ENCODE peak calls at places on chromosomes 1 and 21, in six cellular contexts. I is endothelial cell; D is caudate nucleus; R is stimulated activated CD4-positive, alpha-beta T cell treated with anti-CD3 and anti-CD28 coated beads, Interleukin-1b, Interleukin-23, amount 100 ng/mL, for 4 hours; M is heart left ventricle; L is smooth muscle cell of the brain vasculature. S is an unnamed sample.

GRCh38 chr1:63713627-63714481 is 60.0 kb upstream of the ROR1 start:
- DNase-seq in I (no peak), D (no peak), R (no peak), M (no peak), L (peak; percentile 86), S (no peak)

GRCh38 chr1:45348966-45349677 is 8.9 kb upstream of the MUTYH start:
- DNase-seq in I (no peak), D (no peak), R (no peak), M (no peak), L (no peak), S (no peak)

GRCh38 chr1:97340951-97341350 is 579.9 kb downstream of the DPYD start:
- DNase-seq in I (no peak), D (no peak), R (no peak), M (no peak), L (peak; percentile 21), S (no peak)

GRCh38 chr1:203126151-203126865 is 1.2 kb upstream of the ADORA1 start:
- DNase-seq in I (no peak), D (no peak), R (no peak), M (no peak), L (no peak), S (no peak)

GRCh38 chr1:114510235-114511047 is 562 bp downstream of the TRIM33 start:
- DNase-seq in I (peak; percentile 45), D (no peak), R (peak; percentile 7), M (peak; percentile 36), L (no peak), S (peak; percentile 11)

GRCh38 chr1:2561446-2561845 is 5.3 kb downstream of the TNFRSF14 start:
- DNase-seq in I (no peak), D (no peak), R (no peak), M (no peak), L (no peak), S (no peak)

GRCh38 chr1:3097861-3098260 is 28.9 kb downstream of the PRDM16 start:
- DNase-seq in I (no peak), D (no peak), R (no peak), M (no peak), L (no peak), S (no peak)

GRCh38 chr1:94864821-94865220 is 44.7 kb downstream of the SLC44A3 start:
- DNase-seq in I (no peak), D (no peak), R (no peak), M (no peak), L (no peak), S (no peak)

GRCh38 chr1:218671573-218671972 is 326.4 kb downstream of the TGFB2 start:
- DNase-seq in I (no peak), D (no peak), R (no peak), M (no peak), L (no peak), S (no peak)

GRCh38 chr1:60922304-60922703 is 160.1 kb upstream of the NFIA start:
- DNase-seq in I (no peak), D (no peak), R (no peak), M (no peak), L (no peak), S (no peak)

GRCh38 chr1:172588296-172589291 is 55.6 kb downstream of the SUCO start:
- DNase-seq in I (no peak), D (no peak), R (no peak), M (no peak), L (peak; percentile 46), S (no peak)

GRCh38 chr1:154329152-154329521 is 3.8 kb downstream of the ATP8B2 start:
- DNase-seq in I (peak; percentile 26), D (no peak), R (no peak), M (no peak), L (peak; percentile 59), S (no peak)

GRCh38 chr1:182242641-182243040 is 148.9 kb downstream of the GLUL start:
- DNase-seq in I (no peak), D (no peak), R (no peak), M (no peak), L (no peak), S (no peak)

GRCh38 chr1:19391596-19391981 is 79.5 kb downstream of the SLC66A1 start:
- DNase-seq in I (no peak), D (no peak), R (no peak), M (no peak), L (no peak), S (no peak)

GRCh38 chr1:212286437-212287131 is 1.4 kb downstream of the PPP2R5A start:
- DNase-seq in I (no peak), D (no peak), R (no peak), M (peak; percentile 18), L (no peak), S (no peak)

GRCh38 chr1:45326627-45327591 is at the start of gene HPDL:
- DNase-seq in I (peak; percentile 58), D (peak; percentile 69), R (peak; percentile 59), M (peak; percentile 57), L (no peak), S (peak; percentile 22)

GRCh38 chr1:17218939-17219338 is 14.0 kb downstream of the PADI1 start:
- DNase-seq in I (no peak), D (no peak), R (no peak), M (no peak), L (no peak), S (no peak)

GRCh38 chr1:59751801-59752200 is 62.9 kb upstream of the HOOK1 start:
- DNase-seq in I (no peak), D (no peak), R (no peak), M (no peak), L (no peak), S (no peak)

GRCh38 chr1:236645016-236645680 is 40.8 kb upstream of the HEATR1 start:
- DNase-seq in I (no peak), D (no peak), R (no peak), M (no peak), L (no peak), S (no peak)

GRCh38 chr1:117205368-117205767 is 5.4 kb downstream of the VTCN1 start:
- DNase-seq in I (no peak), D (no peak), R (no peak), M (no peak), L (no peak), S (no peak)

GRCh38 chr21:25561668-25562641 is 45.3 kb downstream of the MRPL39 start:
- DNase-seq in I (peak; percentile 60), D (no peak), R (peak; percentile 89), M (peak; percentile 40), L (no peak), S (peak; percentile 61)

GRCh38 chr1:201309420-201309819 is 26.1 kb downstream of the PKP1 start:
- DNase-seq in I (peak; percentile 59), D (no peak), R (no peak), M (peak; percentile 77), L (no peak), S (no peak)

GRCh38 chr1:41917835-41918449 is 780 bp downstream of the HIVEP3 start:
- DNase-seq in I (peak; percentile 44), D (no peak), R (no peak), M (peak; percentile 25), L (no peak), S (peak; percentile 13)

GRCh38 chr1:218613105-218613504 is 268.0 kb downstream of the TGFB2 start:
- DNase-seq in I (no peak), D (no peak), R (no peak), M (no peak), L (no peak), S (no peak)

GRCh38 chr1:91791691-91792392 is 94.1 kb downstream of the TGFBR3 start:
- DNase-seq in I (no peak), D (no peak), R (no peak), M (no peak), L (no peak), S (no peak)

GRCh38 chr1:84611091-84611490 is 36.9 kb upstream of the CTBS start:
- DNase-seq in I (no peak), D (no peak), R (no peak), M (no peak), L (no peak), S (no peak)

GRCh38 chr1:113937146-113937545 is 8.0 kb downstream of the HIPK1 start:
- DNase-seq in I (no peak), D (no peak), R (no peak), M (no peak), L (no peak), S (no peak)

GRCh38 chr1:25566730-25567341 is 23.4 kb downstream of the LDLRAP1 start:
- DNase-seq in I (no peak), D (peak; percentile 67), R (peak; percentile 38), M (peak; percentile 69), L (peak; percentile 83), S (no peak)